ENCODE peak calls at places on chromosomes 12 and 14, in six cellular contexts. One of them, this sample, is unnamed.

GRCh38 chr12:14260011-14260993 is 105.2 kb upstream of the ATF7IP start:
- DNase-seq in heart right ventricle: peak; percentile 95
- DNase-seq in transverse colon: peak; percentile 91
- DNase-seq in OCI-LY7: no peak
- DNase-seq in aorta: peak; percentile 96
- DNase-seq in astrocyte: peak; percentile 96
- DNase-seq in this sample: peak; percentile 88

GRCh38 chr14:89303452-89304435 is 113.3 kb downstream of the FOXN3 start:
- DNase-seq in heart right ventricle: peak; percentile 80
- DNase-seq in transverse colon: peak; percentile 64
- DNase-seq in OCI-LY7: peak; percentile 94
- DNase-seq in aorta: peak; percentile 82
- DNase-seq in astrocyte: peak; percentile 87
- DNase-seq in this sample: no peak

GRCh38 chr14:73465833-73466532 is 7.6 kb upstream of the NUMB start:
- DNase-seq in heart right ventricle: no peak
- DNase-seq in transverse colon: no peak
- DNase-seq in OCI-LY7: no peak
- DNase-seq in aorta: no peak
- DNase-seq in astrocyte: no peak
- DNase-seq in this sample: no peak

GRCh38 chr14:38770245-38770644 is 332.8 kb downstream of the SEC23A start:
- DNase-seq in heart right ventricle: no peak
- DNase-seq in transverse colon: no peak
- DNase-seq in OCI-LY7: no peak
- DNase-seq in aorta: no peak
- DNase-seq in astrocyte: no peak
- DNase-seq in this sample: no peak

GRCh38 chr12:89391726-89392336 is 39.5 kb upstream of the DUSP6 start:
- DNase-seq in heart right ventricle: no peak
- DNase-seq in transverse colon: no peak
- DNase-seq in OCI-LY7: no peak
- DNase-seq in aorta: no peak
- DNase-seq in astrocyte: no peak
- DNase-seq in this sample: no peak

GRCh38 chr12:57590536-57590891 is 478 bp upstream of the PIP4K2C start:
- DNase-seq in heart right ventricle: no peak
- DNase-seq in transverse colon: no peak
- DNase-seq in OCI-LY7: no peak
- DNase-seq in aorta: no peak
- DNase-seq in astrocyte: no peak
- DNase-seq in this sample: no peak

GRCh38 chr12:63276537-63277365 is 125.8 kb upstream of the AVPR1A start:
- DNase-seq in heart right ventricle: no peak
- DNase-seq in transverse colon: no peak
- DNase-seq in OCI-LY7: peak; percentile 21
- DNase-seq in aorta: no peak
- DNase-seq in astrocyte: no peak
- DNase-seq in this sample: peak; percentile 73

GRCh38 chr12:90098132-90098779 is 389.6 kb upstream of the ATP2B1 start:
- DNase-seq in heart right ventricle: no peak
- DNase-seq in transverse colon: no peak
- DNase-seq in OCI-LY7: peak; percentile 24
- DNase-seq in aorta: no peak
- DNase-seq in astrocyte: peak; percentile 15
- DNase-seq in this sample: no peak

GRCh38 chr12:132218519-132218860 is 74.2 kb downstream of the NOC4L start:
- DNase-seq in heart right ventricle: no peak
- DNase-seq in transverse colon: no peak
- DNase-seq in OCI-LY7: no peak
- DNase-seq in aorta: no peak
- DNase-seq in astrocyte: no peak
- DNase-seq in this sample: no peak

GRCh38 chr12:121438905-121439304 is 39.0 kb downstream of the RNF34 start:
- DNase-seq in heart right ventricle: no peak
- DNase-seq in transverse colon: no peak
- DNase-seq in OCI-LY7: no peak
- DNase-seq in aorta: no peak
- DNase-seq in astrocyte: no peak
- DNase-seq in this sample: no peak

GRCh38 chr14:64763089-64763782 is 59.0 kb downstream of the PLEKHG3 start:
- DNase-seq in heart right ventricle: no peak
- DNase-seq in transverse colon: no peak
- DNase-seq in OCI-LY7: no peak
- DNase-seq in aorta: no peak
- DNase-seq in astrocyte: no peak
- DNase-seq in this sample: no peak

GRCh38 chr14:106228541-106229158 is 702.3 kb downstream of the TMEM121 start:
- DNase-seq in heart right ventricle: no peak
- DNase-seq in transverse colon: no peak
- DNase-seq in OCI-LY7: peak; percentile 67
- DNase-seq in aorta: no peak
- DNase-seq in astrocyte: no peak
- DNase-seq in this sample: no peak

GRCh38 chr12:105933671-105934665 is 204.8 kb downstream of the NUAK1 start:
- DNase-seq in heart right ventricle: peak; percentile 12
- DNase-seq in transverse colon: peak; percentile 16
- DNase-seq in OCI-LY7: no peak
- DNase-seq in aorta: peak; percentile 72
- DNase-seq in astrocyte: peak; percentile 99
- DNase-seq in this sample: no peak

GRCh38 chr14:56659964-56660551 is 80.5 kb downstream of the TMEM260 start:
- DNase-seq in heart right ventricle: no peak
- DNase-seq in transverse colon: no peak
- DNase-seq in OCI-LY7: peak; percentile 40
- DNase-seq in aorta: no peak
- DNase-seq in astrocyte: peak; percentile 36
- DNase-seq in this sample: no peak

GRCh38 chr12:128734391-128734790 is 89.4 kb downstream of the SLC15A4 start:
- DNase-seq in heart right ventricle: no peak
- DNase-seq in transverse colon: no peak
- DNase-seq in OCI-LY7: no peak
- DNase-seq in aorta: no peak
- DNase-seq in astrocyte: no peak
- DNase-seq in this sample: no peak

GRCh38 chr12:130204441-130204840 is 42.2 kb downstream of the FZD10 start:
- DNase-seq in heart right ventricle: no peak
- DNase-seq in transverse colon: no peak
- DNase-seq in OCI-LY7: no peak
- DNase-seq in aorta: no peak
- DNase-seq in astrocyte: no peak
- DNase-seq in this sample: no peak

GRCh38 chr12:127822743-127823433 is 444.1 kb upstream of the TMEM132C start:
- DNase-seq in heart right ventricle: peak; percentile 9
- DNase-seq in transverse colon: no peak
- DNase-seq in OCI-LY7: peak; percentile 63
- DNase-seq in aorta: peak; percentile 62
- DNase-seq in astrocyte: peak; percentile 33
- DNase-seq in this sample: no peak

GRCh38 chr12:78853231-78853630 is 11.3 kb upstream of the SYT1 start:
- DNase-seq in heart right ventricle: no peak
- DNase-seq in transverse colon: no peak
- DNase-seq in OCI-LY7: no peak
- DNase-seq in aorta: no peak
- DNase-seq in astrocyte: no peak
- DNase-seq in this sample: no peak

GRCh38 chr12:122861586-122861970 is 26.3 kb downstream of the HIP1R start:
- DNase-seq in heart right ventricle: no peak
- DNase-seq in transverse colon: no peak
- DNase-seq in OCI-LY7: no peak
- DNase-seq in aorta: peak; percentile 42
- DNase-seq in astrocyte: no peak
- DNase-seq in this sample: no peak

GRCh38 chr12:77837876-77838291 is 7.2 kb downstream of the NAV3 start:
- DNase-seq in heart right ventricle: peak; percentile 57
- DNase-seq in transverse colon: no peak
- DNase-seq in OCI-LY7: no peak
- DNase-seq in aorta: no peak
- DNase-seq in astrocyte: no peak
- DNase-seq in this sample: no peak

GRCh38 chr14:68939893-68940613 is 39.0 kb downstream of the ACTN1 start:
- DNase-seq in heart right ventricle: peak; percentile 90
- DNase-seq in transverse colon: peak; percentile 67
- DNase-seq in OCI-LY7: no peak
- DNase-seq in aorta: peak; percentile 93
- DNase-seq in astrocyte: peak; percentile 98
- DNase-seq in this sample: peak; percentile 78

GRCh38 chr14:73727181-73727580 is 13.0 kb upstream of the PNMA1 start:
- DNase-seq in heart right ventricle: no peak
- DNase-seq in transverse colon: no peak
- DNase-seq in OCI-LY7: no peak
- DNase-seq in aorta: no peak
- DNase-seq in astrocyte: no peak
- DNase-seq in this sample: no peak

DNA sequence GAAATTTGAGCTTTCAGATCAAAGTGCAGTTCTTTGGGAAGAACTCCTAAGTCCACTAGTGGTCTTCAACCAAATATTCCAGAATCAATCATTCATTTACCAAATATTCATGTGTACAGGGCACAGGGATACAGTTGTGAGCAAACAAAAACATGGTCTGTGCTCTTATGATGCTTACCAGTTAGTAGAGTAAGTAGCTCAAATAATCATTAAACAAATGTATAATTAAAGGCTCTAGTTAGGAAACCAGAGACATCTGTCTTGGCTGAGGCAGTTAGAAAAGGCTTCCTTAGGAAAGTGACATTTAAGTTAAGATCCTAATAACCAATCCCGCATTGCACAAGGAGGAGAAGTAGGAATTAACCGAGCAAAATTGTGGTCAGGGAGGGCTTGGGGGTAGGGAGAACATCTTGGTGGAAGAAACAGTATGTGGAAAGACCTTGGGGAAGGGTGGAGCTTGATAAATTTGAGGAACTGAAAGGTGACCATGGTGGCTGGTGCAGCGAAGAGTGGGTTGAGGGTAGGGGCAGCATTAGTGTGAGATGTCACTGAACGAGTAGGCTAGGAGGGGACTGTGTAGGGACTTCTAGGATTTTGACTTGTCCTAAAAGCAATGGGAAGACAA is 40.0 kb downstream of the PEBP1 start:
- DNase-seq in heart right ventricle: no peak
- DNase-seq in transverse colon: no peak
- DNase-seq in OCI-LY7: peak; percentile 7
- DNase-seq in aorta: no peak
- DNase-seq in astrocyte: no peak
- DNase-seq in this sample: no peak
- H3K27ac ChIP-seq in heart right ventricle: no peak overlapping the region
- H3K27ac ChIP-seq in transverse colon: no peak overlapping the region
- H3K27ac ChIP-seq in OCI-LY7: no peak overlapping the region
- H3K27ac ChIP-seq in aorta: no peak overlapping the region
- H3K27ac ChIP-seq in astrocyte: no peak overlapping the region
- H3K27ac ChIP-seq in this sample: no peak overlapping the region

GRCh38 chr12:53530056-53530455 is 22.8 kb upstream of the NPFF start:
- DNase-seq in heart right ventricle: no peak
- DNase-seq in transverse colon: no peak
- DNase-seq in OCI-LY7: no peak
- DNase-seq in aorta: no peak
- DNase-seq in astrocyte: no peak
- DNase-seq in this sample: no peak
- H3K27ac ChIP-seq in heart right ventricle: no peak overlapping the region
- H3K27ac ChIP-seq in transverse colon: no peak overlapping the region
- H3K27ac ChIP-seq in OCI-LY7: no peak overlapping the region
- H3K27ac ChIP-seq in aorta: no peak overlapping the region
- H3K27ac ChIP-seq in astrocyte: no peak overlapping the region
- H3K27ac ChIP-seq in this sample: no peak overlapping the region

DNA sequence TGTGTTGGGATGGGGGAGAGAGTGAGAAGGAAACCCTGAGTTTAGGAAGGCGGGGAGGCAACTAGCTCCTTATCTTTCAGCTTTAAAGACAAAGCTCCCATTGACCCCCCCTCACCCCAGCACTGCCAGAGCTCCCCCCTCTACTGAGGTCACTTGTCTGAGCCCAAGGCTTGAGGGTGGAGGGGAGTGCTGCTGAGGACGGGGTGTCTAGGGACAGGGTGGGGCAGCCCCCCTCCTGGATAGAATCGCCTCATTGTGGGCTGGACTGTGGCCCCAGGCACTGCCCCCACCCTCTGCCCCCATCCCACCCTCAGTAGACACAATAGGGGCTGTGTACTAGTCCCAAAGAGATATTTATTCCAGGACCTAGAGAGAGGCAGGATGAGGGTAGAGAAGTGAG is 3.0 kb downstream of the ERBB3 start:
- DNase-seq in heart right ventricle: no peak
- DNase-seq in transverse colon: no peak
- DNase-seq in OCI-LY7: no peak
- DNase-seq in aorta: no peak
- DNase-seq in astrocyte: no peak
- DNase-seq in this sample: no peak
- H3K27ac ChIP-seq in heart right ventricle: no peak overlapping the region
- H3K27ac ChIP-seq in transverse colon: peak overlapping the region; percentile 89
- H3K27ac ChIP-seq in OCI-LY7: no peak overlapping the region
- H3K27ac ChIP-seq in aorta: no peak overlapping the region
- H3K27ac ChIP-seq in astrocyte: no peak overlapping the region
- H3K27ac ChIP-seq in this sample: peak overlapping the region; percentile 93

GRCh38 chr14:92534863-92535654 is 21.5 kb downstream of the RIN3 start:
- DNase-seq in heart right ventricle: no peak
- DNase-seq in transverse colon: peak; percentile 48
- DNase-seq in OCI-LY7: no peak
- DNase-seq in aorta: no peak
- DNase-seq in astrocyte: no peak
- DNase-seq in this sample: no peak
- H3K27ac ChIP-seq in heart right ventricle: no peak overlapping the region
- H3K27ac ChIP-seq in transverse colon: peak overlapping the region; percentile 69
- H3K27ac ChIP-seq in OCI-LY7: no peak overlapping the region
- H3K27ac ChIP-seq in aorta: no peak overlapping the region
- H3K27ac ChIP-seq in astrocyte: no peak overlapping the region
- H3K27ac ChIP-seq in this sample: no peak overlapping the region

GRCh38 chr14:24314377-24315193 is 3.3 kb downstream of the LTB4R start:
- DNase-seq in heart right ventricle: no peak
- DNase-seq in transverse colon: no peak
- DNase-seq in OCI-LY7: no peak
- DNase-seq in aorta: peak; percentile 56
- DNase-seq in astrocyte: no peak
- DNase-seq in this sample: no peak
- H3K27ac ChIP-seq in heart right ventricle: peak overlapping the region; percentile 91
- H3K27ac ChIP-seq in transverse colon: no peak overlapping the region
- H3K27ac ChIP-seq in OCI-LY7: no peak overlapping the region
- H3K27ac ChIP-seq in aorta: no peak overlapping the region
- H3K27ac ChIP-seq in astrocyte: no peak overlapping the region
- H3K27ac ChIP-seq in this sample: no peak overlapping the region

DNA sequence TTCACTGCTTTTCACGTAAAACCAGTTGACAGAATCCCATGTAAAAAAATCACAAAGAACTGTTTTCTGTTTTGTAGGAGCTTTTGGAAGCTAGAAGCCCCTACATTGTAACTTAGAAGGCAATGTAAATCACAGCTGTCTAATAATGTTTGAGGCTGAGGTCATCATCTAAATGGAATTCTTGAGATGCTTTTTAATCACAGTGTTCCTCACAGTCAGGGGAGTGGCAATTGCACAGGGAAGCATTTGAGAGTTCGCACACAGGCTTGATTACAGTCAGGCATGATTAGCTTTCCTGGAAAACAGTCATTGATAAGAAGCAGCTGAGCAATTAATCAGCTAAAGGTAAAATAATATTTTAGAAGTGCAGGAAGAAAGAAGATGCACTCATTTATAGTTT is 2.9 kb downstream of the SLC17A8 start:
- DNase-seq in heart right ventricle: no peak
- DNase-seq in transverse colon: no peak
- DNase-seq in OCI-LY7: no peak
- DNase-seq in aorta: no peak
- DNase-seq in astrocyte: peak; percentile 54
- DNase-seq in this sample: no peak
- H3K27ac ChIP-seq in heart right ventricle: no peak overlapping the region
- H3K27ac ChIP-seq in transverse colon: no peak overlapping the region
- H3K27ac ChIP-seq in OCI-LY7: no peak overlapping the region
- H3K27ac ChIP-seq in aorta: no peak overlapping the region
- H3K27ac ChIP-seq in astrocyte: no peak overlapping the region
- H3K27ac ChIP-seq in this sample: no peak overlapping the region

This sample was measured in right lobe of liver.